ENCODE peak calls at places on chromosome 1, in four cellular contexts. B, E, Q and O are unnamed samples.
A peak's percentile ranks its signal among the peaks of the same experiment; 100 is the strongest.

GRCh38 chr1:38587734-38588133 is 271.8 kb downstream of the RRAGC start:
- DNase-seq in B (no peak), E (no peak), Q (no peak), O (no peak)

GRCh38 chr1:32736812-32737791 is 34.5 kb upstream of the SYNC start:
- DNase-seq in B (no peak), E (no peak), Q (no peak), O (no peak)

GRCh38 chr1:53895421-53895820 is 1.4 kb downstream of the DIO1 start:
- DNase-seq in B (no peak), E (no peak), Q (no peak), O (no peak)

GRCh38 chr1:107652976-107653375 is 312.0 kb downstream of the VAV3 start:
- DNase-seq in B (no peak), E (no peak), Q (no peak), O (no peak)

GRCh38 chr1:110390096-110390495 is 730 bp downstream of the SLC16A4 start:
- DNase-seq in B (peak; percentile 75), E (peak; percentile 82), Q (no peak), O (no peak)

GRCh38 chr1:109530457-109531204 is 9.0 kb upstream of the GPR61 start:
- DNase-seq in B (no peak), E (no peak), Q (no peak), O (peak; percentile 49)

GRCh38 chr1:17429183-17429582 is 10.3 kb downstream of the RCC2 start:
- DNase-seq in B (no peak), E (no peak), Q (no peak), O (no peak)

GRCh38 chr1:145979746-145980435 is 15.4 kb downstream of the POLR3GL start:
- DNase-seq in B (no peak), E (no peak), Q (no peak), O (no peak)

GRCh38 chr1:164725401-164725800 is 166.4 kb downstream of the PBX1 start:
- DNase-seq in B (no peak), E (no peak), Q (no peak), O (no peak)

GRCh38 chr1:30652151-30652915 is 71.1 kb downstream of the MATN1 start:
- DNase-seq in B (no peak), E (no peak), Q (no peak), O (no peak)

GRCh38 chr1:155643230-155643629 is 33.2 kb downstream of the MSTO1 start:
- DNase-seq in B (no peak), E (no peak), Q (no peak), O (no peak)

GRCh38 chr1:231324660-231325059 is 13.0 kb downstream of the EXOC8 start:
- DNase-seq in B (no peak), E (no peak), Q (no peak), O (no peak)

GRCh38 chr1:214401666-214402065 is 120.7 kb downstream of the SMYD2 start:
- DNase-seq in B (no peak), E (no peak), Q (no peak), O (no peak)